ENCODE peak calls at places on chromosomes 4 and X, in six cellular contexts. One of them, this sample, is unnamed.

GRCh38 chr4:78417603-78418002 is 134.0 kb upstream of the ANXA3 start:
- DNase-seq in IMR-90: no peak
- DNase-seq in HCT116: no peak
- DNase-seq in hepatocyte: no peak
- DNase-seq in A549: no peak
- DNase-seq in aorta: no peak
- DNase-seq in this sample: peak

GRCh38 chrX:130746709-130747347 is 156.2 kb downstream of the ENOX2 start:
- DNase-seq in IMR-90: peak
- DNase-seq in HCT116: no peak
- DNase-seq in hepatocyte: no peak
- DNase-seq in A549: no peak
- DNase-seq in aorta: no peak
- DNase-seq in this sample: no peak

GRCh38 chr4:67687639-67688038 is 13.3 kb downstream of the UBA6 start:
- DNase-seq in IMR-90: peak
- DNase-seq in HCT116: no peak
- DNase-seq in hepatocyte: no peak
- DNase-seq in A549: no peak
- DNase-seq in aorta: no peak
- DNase-seq in this sample: no peak

GRCh38 chr4:38279650-38280322 is 319.6 kb downstream of the PTTG2 start:
- DNase-seq in IMR-90: no peak
- DNase-seq in HCT116: no peak
- DNase-seq in hepatocyte: peak
- DNase-seq in A549: no peak
- DNase-seq in aorta: no peak
- DNase-seq in this sample: no peak

GRCh38 chrX:9340619-9341304 is 124.1 kb upstream of the TBL1X start:
- DNase-seq in IMR-90: peak
- DNase-seq in HCT116: no peak
- DNase-seq in hepatocyte: peak
- DNase-seq in A549: no peak
- DNase-seq in aorta: no peak
- DNase-seq in this sample: no peak

GRCh38 chrX:103329991-103330390 is at the start of gene TCEAL7:
- DNase-seq in IMR-90: peak
- DNase-seq in HCT116: no peak
- DNase-seq in hepatocyte: peak
- DNase-seq in A549: no peak
- DNase-seq in aorta: no peak
- DNase-seq in this sample: no peak

GRCh38 chr4:10960386-10960785 is 275.8 kb upstream of the CLNK start:
- DNase-seq in IMR-90: no peak
- DNase-seq in HCT116: no peak
- DNase-seq in hepatocyte: no peak
- DNase-seq in A549: no peak
- DNase-seq in aorta: no peak
- DNase-seq in this sample: no peak

GRCh38 chr4:31998807-31999206 is 1278.6 kb downstream of the PCDH7 start:
- DNase-seq in IMR-90: no peak
- DNase-seq in HCT116: no peak
- DNase-seq in hepatocyte: no peak
- DNase-seq in A549: no peak
- DNase-seq in aorta: no peak
- DNase-seq in this sample: no peak

GRCh38 chr4:99885063-99885664 is 9.1 kb downstream of the LAMTOR3 start:
- DNase-seq in IMR-90: peak
- DNase-seq in HCT116: peak
- DNase-seq in hepatocyte: peak
- DNase-seq in A549: peak
- DNase-seq in aorta: no peak
- DNase-seq in this sample: no peak

DNA sequence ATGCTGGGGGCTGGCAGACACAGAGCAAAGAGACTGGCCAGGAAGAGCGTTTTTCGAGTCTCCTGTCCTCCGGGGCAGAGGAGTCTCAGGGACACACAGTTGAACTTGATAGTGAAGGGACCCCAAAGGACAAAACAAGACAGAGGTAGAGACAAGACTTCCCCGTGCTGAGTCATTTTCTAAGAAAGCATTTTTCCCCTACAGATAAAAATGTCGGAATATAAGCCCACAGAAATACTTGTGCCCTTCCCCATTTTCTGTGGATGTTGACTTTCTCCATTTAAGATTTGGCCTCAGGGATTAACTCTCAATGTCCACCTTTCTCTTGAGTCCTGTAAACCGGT is 523 bp upstream of the BTK start:
- DNase-seq in IMR-90: no peak
- DNase-seq in HCT116: no peak
- DNase-seq in hepatocyte: no peak
- DNase-seq in A549: no peak
- DNase-seq in aorta: no peak
- DNase-seq in this sample: no peak
- H3K4me3 ChIP-seq in IMR-90: no peak
- H3K4me3 ChIP-seq in HCT116: no peak
- H3K4me3 ChIP-seq in hepatocyte: no peak
- H3K4me3 ChIP-seq in A549: no peak
- H3K4me3 ChIP-seq in aorta: no peak
- H3K4me3 ChIP-seq in this sample: no peak

DNA sequence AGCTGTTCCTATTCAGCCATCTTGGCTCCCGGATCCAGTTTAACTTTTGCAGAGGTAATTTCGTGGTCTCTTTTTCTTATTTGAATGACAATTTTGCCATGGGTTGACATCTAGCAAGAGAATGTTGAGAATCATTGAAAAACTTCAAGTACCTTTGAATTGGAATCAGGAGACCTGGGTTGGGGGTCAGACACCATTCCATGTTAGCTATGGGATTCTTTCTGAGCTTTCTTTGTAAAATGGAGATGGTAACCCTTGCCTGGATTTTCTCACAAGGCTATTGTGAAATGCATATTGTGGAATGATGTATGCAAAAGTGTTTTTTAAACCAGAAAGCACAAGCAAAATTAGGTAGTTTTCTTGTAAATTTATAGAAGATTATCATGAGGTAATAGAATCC is 79.1 kb upstream of the HAND2 start:
- DNase-seq in IMR-90: no peak
- DNase-seq in HCT116: no peak
- DNase-seq in hepatocyte: no peak
- DNase-seq in A549: no peak
- DNase-seq in aorta: no peak
- DNase-seq in this sample: no peak
- H3K4me3 ChIP-seq in IMR-90: no peak
- H3K4me3 ChIP-seq in HCT116: no peak
- H3K4me3 ChIP-seq in hepatocyte: no peak
- H3K4me3 ChIP-seq in A549: peak
- H3K4me3 ChIP-seq in aorta: no peak
- H3K4me3 ChIP-seq in this sample: no peak

GRCh38 chrX:120752431-120753128 is 122.7 kb upstream of the C1GALT1C1 start:
- DNase-seq in IMR-90: no peak
- DNase-seq in HCT116: no peak
- DNase-seq in hepatocyte: no peak
- DNase-seq in A549: no peak
- DNase-seq in aorta: no peak
- DNase-seq in this sample: no peak

GRCh38 chrX:120755066-120755846 is 120.4 kb downstream of the CT47B1 start:
- DNase-seq in IMR-90: no peak
- DNase-seq in HCT116: no peak
- DNase-seq in hepatocyte: peak
- DNase-seq in A549: no peak
- DNase-seq in aorta: no peak
- DNase-seq in this sample: no peak

GRCh38 chrX:120750381-120750780 is 120.5 kb upstream of the C1GALT1C1 start:
- DNase-seq in IMR-90: no peak
- DNase-seq in HCT116: no peak
- DNase-seq in hepatocyte: no peak
- DNase-seq in A549: no peak
- DNase-seq in aorta: no peak
- DNase-seq in this sample: no peak

GRCh38 chrX:120751683-120752082 is 121.8 kb upstream of the C1GALT1C1 start:
- DNase-seq in IMR-90: no peak
- DNase-seq in HCT116: no peak
- DNase-seq in hepatocyte: no peak
- DNase-seq in A549: no peak
- DNase-seq in aorta: no peak
- DNase-seq in this sample: no peak

DNA sequence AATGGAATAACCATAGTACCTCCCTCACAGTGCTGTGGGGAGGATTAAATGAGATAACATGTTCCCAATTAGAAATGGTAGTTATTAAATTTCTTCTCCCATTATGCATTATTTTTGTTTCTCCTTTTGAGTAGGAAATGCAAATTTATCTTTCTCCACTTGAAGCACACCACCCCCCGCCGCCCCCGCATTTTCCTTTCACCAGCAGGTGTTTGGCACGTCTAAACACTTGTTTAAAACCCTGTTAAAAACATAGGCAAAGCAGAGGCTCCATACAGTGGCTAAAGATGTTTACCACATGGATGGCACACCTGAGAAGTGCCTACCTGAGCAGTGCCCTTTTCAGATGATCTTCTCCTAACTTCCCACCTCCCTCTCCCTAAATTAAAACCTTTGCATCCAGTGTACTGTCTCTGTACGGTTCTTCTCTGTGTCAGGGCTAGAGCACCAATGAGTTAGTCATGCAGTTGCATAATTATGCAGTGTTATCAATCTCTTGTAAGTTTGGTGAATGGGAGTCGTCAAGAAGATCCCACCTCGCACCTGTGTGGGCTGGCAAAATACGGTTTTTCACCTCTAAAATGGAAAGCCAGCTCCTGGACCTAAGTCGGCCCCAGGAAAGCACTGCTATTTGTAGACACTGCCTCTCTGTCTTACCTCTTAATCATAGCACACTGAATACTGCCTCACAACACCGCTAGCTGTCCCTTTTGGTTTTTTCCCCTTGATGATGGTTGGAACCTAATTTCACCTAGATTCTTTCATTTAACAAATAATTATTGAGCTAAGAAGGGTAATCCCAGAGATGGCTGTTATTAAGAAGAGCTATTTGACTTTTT is 122.0 kb downstream of the CT47B1 start:
- DNase-seq in IMR-90: no peak
- DNase-seq in HCT116: no peak
- DNase-seq in hepatocyte: no peak
- DNase-seq in A549: no peak
- DNase-seq in aorta: no peak
- DNase-seq in this sample: no peak
- H3K4me3 ChIP-seq in IMR-90: no peak
- H3K4me3 ChIP-seq in HCT116: no peak
- H3K4me3 ChIP-seq in hepatocyte: no peak
- H3K4me3 ChIP-seq in A549: no peak
- H3K4me3 ChIP-seq in aorta: no peak
- H3K4me3 ChIP-seq in this sample: no peak

GRCh38 chrX:1564750-1565683 is 26.4 kb upstream of the AKAP17A start:
- DNase-seq in IMR-90: no peak
- DNase-seq in HCT116: no peak
- DNase-seq in hepatocyte: no peak
- DNase-seq in A549: no peak
- DNase-seq in aorta: no peak
- DNase-seq in this sample: no peak
- H3K4me3 ChIP-seq in IMR-90: no peak
- H3K4me3 ChIP-seq in HCT116: no peak
- H3K4me3 ChIP-seq in hepatocyte: no peak
- H3K4me3 ChIP-seq in A549: no peak
- H3K4me3 ChIP-seq in aorta: no peak
- H3K4me3 ChIP-seq in this sample: no peak

DNA sequence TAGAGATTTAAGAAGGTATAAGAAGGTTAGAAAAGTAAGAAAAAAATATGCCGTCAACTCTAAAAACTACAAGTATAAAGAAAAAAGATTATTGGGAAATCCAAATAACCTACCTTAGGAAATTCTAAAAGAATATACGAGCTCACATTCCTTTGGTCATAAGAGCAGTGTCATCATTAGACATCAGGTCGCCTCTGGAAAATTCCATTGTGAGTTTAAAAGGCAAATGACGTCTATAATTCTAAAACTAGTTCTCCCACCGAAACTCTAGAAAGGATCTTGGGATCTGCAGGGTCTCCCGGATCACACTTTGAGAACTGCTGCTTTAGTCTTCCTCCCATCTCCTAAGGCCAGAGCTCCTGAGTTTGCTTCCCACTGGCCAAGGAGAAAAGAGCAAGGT is 518 bp upstream of the SAT1 start:
- DNase-seq in IMR-90: no peak
- DNase-seq in HCT116: no peak
- DNase-seq in hepatocyte: no peak
- DNase-seq in A549: no peak
- DNase-seq in aorta: no peak
- DNase-seq in this sample: no peak
- H3K4me3 ChIP-seq in IMR-90: no peak
- H3K4me3 ChIP-seq in HCT116: peak
- H3K4me3 ChIP-seq in hepatocyte: no peak
- H3K4me3 ChIP-seq in A549: peak
- H3K4me3 ChIP-seq in aorta: no peak
- H3K4me3 ChIP-seq in this sample: peak

GRCh38 chr4:76982638-76983579 is 33.4 kb downstream of the SEPTIN11 start:
- DNase-seq in IMR-90: peak
- DNase-seq in HCT116: no peak
- DNase-seq in hepatocyte: no peak
- DNase-seq in A549: peak
- DNase-seq in aorta: no peak
- DNase-seq in this sample: peak

GRCh38 chr4:76987153-76987562 is 37.6 kb downstream of the SEPTIN11 start:
- DNase-seq in IMR-90: peak
- DNase-seq in HCT116: no peak
- DNase-seq in hepatocyte: peak
- DNase-seq in A549: no peak
- DNase-seq in aorta: no peak
- DNase-seq in this sample: no peak

GRCh38 chr4:76987685-76988084 is 38.1 kb downstream of the SEPTIN11 start:
- DNase-seq in IMR-90: no peak
- DNase-seq in HCT116: no peak
- DNase-seq in hepatocyte: no peak
- DNase-seq in A549: no peak
- DNase-seq in aorta: no peak
- DNase-seq in this sample: no peak

GRCh38 chr4:76984127-76984526 is 34.6 kb downstream of the SEPTIN11 start:
- DNase-seq in IMR-90: peak
- DNase-seq in HCT116: no peak
- DNase-seq in hepatocyte: no peak
- DNase-seq in A549: no peak
- DNase-seq in aorta: no peak
- DNase-seq in this sample: no peak

DNA sequence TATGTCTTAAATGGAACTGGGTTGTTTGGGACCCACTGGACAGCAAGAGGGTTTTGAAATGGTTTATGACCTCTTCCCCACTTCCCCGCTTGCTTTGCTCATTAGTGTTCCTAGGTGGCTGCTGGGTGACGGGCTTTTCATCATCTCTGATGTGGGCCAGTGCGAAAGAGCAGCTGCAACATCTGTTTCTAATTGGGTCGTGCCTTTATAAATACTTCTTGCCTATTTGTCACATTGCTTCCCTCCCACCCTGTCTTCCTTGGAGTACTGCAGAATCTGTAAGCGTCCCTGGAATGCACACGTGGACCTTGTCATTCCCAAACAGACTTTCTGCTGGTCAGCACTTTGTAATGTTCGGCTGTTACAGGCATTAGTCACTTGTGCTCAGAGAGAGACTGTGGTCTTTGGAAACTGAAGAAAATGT is 35.2 kb downstream of the SEPTIN11 start:
- DNase-seq in IMR-90: peak
- DNase-seq in HCT116: no peak
- DNase-seq in hepatocyte: peak
- DNase-seq in A549: no peak
- DNase-seq in aorta: peak
- DNase-seq in this sample: no peak
- H3K4me3 ChIP-seq in IMR-90: no peak
- H3K4me3 ChIP-seq in HCT116: no peak
- H3K4me3 ChIP-seq in hepatocyte: no peak
- H3K4me3 ChIP-seq in A549: no peak
- H3K4me3 ChIP-seq in aorta: no peak
- H3K4me3 ChIP-seq in this sample: no peak

This sample was measured in HAP-1.